ENCODE peak calls at places on chromosomes 13 and 19, in ten cellular contexts. Z is activated CD4-positive, alpha-beta T cell treated with anti-CD3 and anti-CD28 coated beads, Interleukin-2, amount 50 U/mL, for 48 hours; A is NCI-H446; K is NCI-H1092; M is lung; V is stimulated activated CD8-positive, alpha-beta memory T cell treated with anti-CD3 and anti-CD28 coated beads, Interleukin-4, amount 100 ng/mL, for 24 hours; W is NCI-H1436; X is AG09309; Y is anterior cingulate cortex; U is activated T-cell treated with anti-CD3 and anti-CD28 coated beads for 48 hours. R is an unnamed sample.

GRCh38 chr19:6378036-6378435 is 2.3 kb upstream of the PSPN start:
- DNase-seq in Z (no peak), A (no peak), K (no peak), M (no peak), V (no peak), W (no peak), X (no peak), Y (no peak), U (no peak), R (no peak)

GRCh38 chr13:75547917-75548316 is 1.7 kb upstream of the UCHL3 start:
- DNase-seq in Z (no peak), A (no peak), K (no peak), M (no peak), V (no peak), W (no peak), X (no peak), Y (no peak), U (no peak), R (no peak)

GRCh38 chr13:97844151-97844550 is 109.3 kb upstream of the IPO5 start:
- DNase-seq in Z (no peak), A (no peak), K (no peak), M (no peak), V (no peak), W (no peak), X (no peak), Y (no peak), U (no peak), R (no peak)

GRCh38 chr13:112065521-112065866 is 1.5 kb upstream of the SOX1 start:
- DNase-seq in Z (no peak), A (no peak), K (no peak), M (no peak), V (no peak), W (no peak), X (no peak), Y (no peak), U (no peak), R (no peak)

GRCh38 chr13:43026262-43026661 is 2.9 kb downstream of the DNAJC15 start:
- DNase-seq in Z (no peak), A (no peak), K (no peak), M (no peak), V (no peak), W (no peak), X (no peak), Y (no peak), U (no peak), R (no peak)

GRCh38 chr19:39126593-39127187 is 1.1 kb downstream of the PAK4 start:
- DNase-seq in Z (no peak), A (peak; percentile 34), K (no peak), M (peak; percentile 68), V (no peak), W (no peak), X (no peak), Y (no peak), U (no peak), R (no peak)

GRCh38 chr19:47573076-47574026 is at the start of gene ZNF541:
- DNase-seq in Z (peak; percentile 80), A (no peak), K (no peak), M (peak; percentile 38), V (peak; percentile 72), W (no peak), X (no peak), Y (peak; percentile 67), U (peak; percentile 69), R (no peak)

GRCh38 chr19:29966594-29967249 is 24.7 kb downstream of the URI1 start:
- DNase-seq in Z (no peak), A (no peak), K (no peak), M (no peak), V (no peak), W (no peak), X (no peak), Y (no peak), U (no peak), R (no peak)

GRCh38 chr13:93476175-93476574 is 249.6 kb downstream of the GPC6 start:
- DNase-seq in Z (no peak), A (no peak), K (no peak), M (no peak), V (no peak), W (no peak), X (peak; percentile 80), Y (no peak), U (no peak), R (no peak)

GRCh38 chr13:103431880-103432279 is 365.7 kb upstream of the SLC10A2 start:
- DNase-seq in Z (no peak), A (peak; percentile 5), K (peak; percentile 26), M (no peak), V (no peak), W (no peak), X (no peak), Y (no peak), U (no peak), R (no peak)

GRCh38 chr13:94345374-94346195 is 133.9 kb downstream of the DCT start:
- DNase-seq in Z (no peak), A (peak; percentile 18), K (peak; percentile 55), M (no peak), V (no peak), W (peak; percentile 64), X (no peak), Y (no peak), U (no peak), R (no peak)

GRCh38 chr13:75423946-75424345 is 58.0 kb downstream of the TBC1D4 start:
- DNase-seq in Z (no peak), A (no peak), K (no peak), M (no peak), V (no peak), W (no peak), X (no peak), Y (no peak), U (no peak), R (no peak)

GRCh38 chr13:112072531-112073244 is 5.7 kb downstream of the SOX1 start:
- DNase-seq in Z (no peak), A (no peak), K (peak; percentile 91), M (no peak), V (no peak), W (peak; percentile 67), X (no peak), Y (no peak), U (no peak), R (no peak)

GRCh38 chr13:113901231-113901630 is 37.4 kb upstream of the GAS6 start:
- DNase-seq in Z (no peak), A (no peak), K (no peak), M (peak; percentile 22), V (no peak), W (no peak), X (no peak), Y (no peak), U (no peak), R (no peak)

GRCh38 chr13:78497702-78498319 is 105.5 kb downstream of the POU4F1 start:
- DNase-seq in Z (no peak), A (peak; percentile 47), K (no peak), M (no peak), V (no peak), W (no peak), X (no peak), Y (no peak), U (no peak), R (no peak)